ENCODE peak calls at places on chromosomes 12 and 14, in six cellular contexts. D is A549, L is thoracic aorta, A is GM06990, E is hepatocyte, V is HFF-Myc. G is an unnamed sample.

GRCh38 chr14:102554835-102555819 is 37.3 kb upstream of the RCOR1 start:
- DNase-seq in E (peak), L (peak), A (peak), D (no peak), V (no peak), G (no peak)

GRCh38 chr12:87054225-87054624 is 798.0 kb upstream of the MGAT4C start:
- DNase-seq in A (no peak), L (no peak), D (no peak), V (no peak), E (no peak), G (no peak)

GRCh38 chr12:76247026-76247688 is 101.1 kb downstream of the BBS10 start:
- DNase-seq in V (no peak), E (no peak), L (no peak), D (no peak), A (no peak), G (no peak)

GRCh38 chr12:118058227-118058626 is 2.8 kb downstream of the WSB2 start:
- DNase-seq in V (no peak), E (no peak), D (no peak), A (no peak), L (no peak), G (no peak)

GRCh38 chr12:25546318-25546717 is 6.8 kb downstream of the LMNTD1 start:
- DNase-seq in D (no peak), E (no peak), V (no peak), A (no peak), L (no peak), G (no peak)

GRCh38 chr14:48973136-48973535 is 613.0 kb downstream of the RPS29 start:
- DNase-seq in E (peak), V (no peak), L (no peak), D (no peak), A (no peak), G (peak)

GRCh38 chr12:63874897-63875296 is 30.4 kb downstream of the SRGAP1 start:
- DNase-seq in V (no peak), A (no peak), L (no peak), D (no peak), E (no peak), G (no peak)

GRCh38 chr14:93267149-93267711 is 60.2 kb downstream of the UBR7 start:
- DNase-seq in E (no peak), A (no peak), V (no peak), D (no peak), L (no peak), G (no peak)

GRCh38 chr12:52812073-52812400 is 1.9 kb downstream of the KRT4 start:
- DNase-seq in V (no peak), L (no peak), A (no peak), D (no peak), E (no peak), G (no peak)

GRCh38 chr12:123269395-123269892 is 2.2 kb downstream of the CDK2AP1 start:
- DNase-seq in D (no peak), E (peak), A (peak), V (no peak), L (no peak), G (no peak)

GRCh38 chr14:70100071-70100470 is 88.7 kb downstream of the SLC8A3 start:
- DNase-seq in E (no peak), A (no peak), L (no peak), D (no peak), V (no peak), G (no peak)

GRCh38 chr12:111664961-111665865 is 20.5 kb downstream of the BRAP start:
- DNase-seq in L (no peak), E (no peak), D (no peak), A (no peak), V (no peak), G (no peak)

DNA sequence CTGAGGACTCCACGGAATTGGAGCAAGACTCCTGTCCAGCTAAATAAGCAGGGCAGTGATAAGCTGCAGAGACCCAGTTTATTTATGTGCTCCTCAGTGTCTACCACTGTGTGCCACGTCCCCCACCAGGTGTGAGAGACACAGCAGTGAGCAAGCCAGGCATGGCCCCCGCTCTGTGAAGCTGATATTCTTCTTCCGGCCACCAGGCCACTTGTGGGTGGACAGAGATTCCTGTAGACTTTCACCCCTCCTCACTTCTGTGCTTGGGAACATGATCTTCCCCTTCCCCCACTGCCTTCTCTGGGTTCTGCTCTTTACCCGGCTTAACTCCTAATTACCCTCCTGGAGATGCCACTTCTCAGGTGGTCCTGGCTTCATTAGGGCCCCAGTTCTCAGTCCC is 21.2 kb downstream of the BRAP start:
- DNase-seq in A (no peak), D (no peak), L (no peak), V (no peak), E (no peak), G (no peak)
- TF ChIP-seq CTCF in A (no peak), D (no peak), L (no peak), V (no peak), E (no peak), G (no peak)

DNA sequence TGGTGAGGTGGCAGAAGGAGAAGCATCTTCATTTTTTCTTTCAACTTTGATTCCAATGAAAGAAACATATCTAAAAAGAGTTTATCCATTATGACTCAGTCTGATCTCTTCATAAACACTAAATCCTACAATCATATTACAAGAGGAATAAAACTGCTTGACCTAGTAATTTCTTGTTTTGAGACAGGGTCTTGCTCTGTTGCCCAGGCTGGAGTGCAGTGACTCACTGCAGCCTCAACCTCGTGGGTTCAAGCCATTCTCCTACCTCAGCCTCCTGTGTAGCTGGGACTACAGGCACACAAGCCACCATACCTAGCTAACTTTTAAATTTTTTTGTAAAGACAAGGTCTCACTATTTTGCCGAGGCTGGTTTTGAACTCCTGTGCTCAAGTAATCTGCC is 147.2 kb downstream of the NDUFA12 start:
- DNase-seq in D (no peak), L (no peak), A (no peak), E (no peak), V (no peak), G (no peak)
- H3K4me3 ChIP-seq in D (no peak), L (no peak), A (no peak), E (no peak), V (no peak), G (no peak)

GRCh38 chr12:79725987-79726386 is 35.2 kb upstream of the PAWR start:
- DNase-seq in D (no peak), V (peak), A (no peak), L (no peak), E (no peak), G (peak)
- TF ChIP-seq CTCF in D (no peak), V (no peak), A (no peak), L (no peak), E (no peak), G (no peak)

GRCh38 chr12:47221256-47222023 is 141.7 kb upstream of the AMIGO2 start:
- DNase-seq in L (no peak), D (peak), A (no peak), E (no peak), V (no peak), G (no peak)

GRCh38 chr12:47216150-47216677 is 136.5 kb upstream of the AMIGO2 start:
- DNase-seq in A (peak), D (no peak), L (no peak), V (no peak), E (no peak), G (no peak)

GRCh38 chr12:47222592-47222959 is 142.8 kb upstream of the AMIGO2 start:
- DNase-seq in V (no peak), L (no peak), E (no peak), D (no peak), A (no peak), G (no peak)

GRCh38 chr12:47218191-47218654 is 138.5 kb upstream of the AMIGO2 start:
- DNase-seq in D (no peak), V (no peak), L (no peak), E (no peak), A (no peak), G (no peak)

DNA sequence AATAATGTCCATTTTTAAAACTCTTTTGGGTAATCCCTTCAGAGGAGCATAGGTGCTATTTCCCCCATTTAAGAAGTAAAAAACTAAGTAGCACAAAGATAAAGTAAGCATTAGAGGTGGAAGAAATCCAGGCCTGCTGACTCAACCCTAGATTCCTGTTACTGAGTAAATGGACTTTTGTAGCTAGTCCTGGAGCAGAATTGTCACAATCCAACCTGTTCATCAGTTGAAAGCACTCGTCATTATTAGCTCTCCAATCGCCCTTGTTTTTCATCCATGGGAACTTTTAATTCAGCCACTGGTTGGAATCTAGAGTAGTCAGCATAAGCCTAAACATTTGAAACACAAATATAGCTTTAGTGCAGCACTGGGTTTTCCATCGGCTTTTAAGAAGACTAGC is 139.5 kb upstream of the AMIGO2 start:
- DNase-seq in L (no peak), V (no peak), D (peak), A (no peak), E (no peak), G (no peak)
- H3K4me3 ChIP-seq in L (no peak), V (no peak), D (no peak), A (no peak), E (no peak), G (no peak)

G was measured in AG04449.